ENCODE peak calls at places on chromosomes 2 and 18, in four cellular contexts. M is PC-3, Y is NCI-H510A, E is GM18507. W is an unnamed sample.

GRCh38 chr2:225930687-225931086 is 531.2 kb downstream of the NYAP2 start:
- DNase-seq in E (no peak), Y (no peak), M (peak; percentile 45), W (no peak)

GRCh38 chr2:16713011-16713423 is 47.4 kb upstream of the CYRIA start:
- DNase-seq in Y (no peak), M (no peak), E (no peak), W (no peak)

GRCh38 chr18:13612111-13612997 is 114.0 kb downstream of the FAM210A start:
- DNase-seq in M (no peak), E (peak; percentile 54), Y (no peak), W (peak; percentile 94)

GRCh38 chr2:46268986-46269385 is 28.2 kb upstream of the EPAS1 start:
- DNase-seq in E (no peak), Y (no peak), M (no peak), W (no peak)

GRCh38 chr18:47254341-47254939 is 3.0 kb upstream of the SKOR2 start:
- DNase-seq in M (peak; percentile 8), Y (no peak), E (no peak), W (no peak)

GRCh38 chr2:197205590-197206215 is 104.9 kb downstream of the ANKRD44 start:
- DNase-seq in E (no peak), Y (no peak), M (no peak), W (peak; percentile 56)

GRCh38 chr2:162840598-162841246 is 2.2 kb upstream of the KCNH7 start:
- DNase-seq in Y (no peak), M (peak; percentile 74), E (no peak), W (peak; percentile 4)

GRCh38 chr2:47174731-47175361 is 19.7 kb upstream of the STPG4 start:
- DNase-seq in M (peak; percentile 85), E (no peak), Y (peak; percentile 23), W (no peak)

GRCh38 chr2:238286551-238286950 is 1.9 kb downstream of the PER2 start:
- DNase-seq in E (no peak), M (peak; percentile 73), Y (no peak), W (no peak)

GRCh38 chr2:119929537-119929936 is 83.3 kb upstream of the EPB41L5 start:
- DNase-seq in Y (no peak), M (no peak), E (no peak), W (no peak)

GRCh38 chr2:31541853-31542252 is 38.9 kb downstream of the SRD5A2 start:
- DNase-seq in E (no peak), Y (no peak), M (no peak), W (no peak)

GRCh38 chr18:77101410-77102245 is 31.0 kb downstream of the MBP start:
- DNase-seq in Y (no peak), M (peak; percentile 95), E (no peak), W (peak; percentile 61)

GRCh38 chr2:171824086-171824485 is 70.0 kb downstream of the SLC25A12 start:
- DNase-seq in E (no peak), M (no peak), Y (no peak), W (no peak)